ENCODE peak calls at places on chromosome 3, in nine cellular contexts. A is G401; B is stimulated activated naive CD4-positive, alpha-beta T cell; W is astrocyte of the spinal cord; T is HL-60; H is NCI-H1105; I is upper lobe of left lung; Z is activated CD8-positive, alpha-beta memory T cell treated with anti-CD3 and anti-CD28 coated beads for 24 hours; E is SW480. X is an unnamed sample.

GRCh38 chr3:32002536-32003368 is 21.2 kb downstream of the ZNF860 start:
- DNase-seq in A (no peak), B (no peak), W (peak; percentile 36), T (peak; percentile 17), H (no peak), I (no peak), Z (no peak), E (no peak), X (no peak)

GRCh38 chr3:33826206-33826605 is 27.8 kb downstream of the PDCD6IP start:
- DNase-seq in A (no peak), B (no peak), W (no peak), T (no peak), H (no peak), I (no peak), Z (no peak), E (no peak), X (no peak)

GRCh38 chr3:12509466-12509865 is 25.2 kb downstream of the TSEN2 start:
- DNase-seq in A (no peak), B (no peak), W (no peak), T (no peak), H (no peak), I (no peak), Z (no peak), E (no peak), X (no peak)

GRCh38 chr3:64048631-64049061 is 25.4 kb upstream of the PSMD6 start:
- DNase-seq in A (no peak), B (no peak), W (peak; percentile 43), T (peak; percentile 60), H (no peak), I (no peak), Z (no peak), E (no peak), X (no peak)

GRCh38 chr3:129289201-129289921 is 10.7 kb downstream of the HMCES start:
- DNase-seq in A (no peak), B (no peak), W (no peak), T (no peak), H (no peak), I (no peak), Z (no peak), E (no peak), X (no peak)

GRCh38 chr3:132292062-132292461 is 25.1 kb upstream of the ACP3 start:
- DNase-seq in A (no peak), B (no peak), W (no peak), T (no peak), H (no peak), I (peak; percentile 11), Z (no peak), E (no peak), X (no peak)

GRCh38 chr3:48038971-48039481 is 22.8 kb upstream of the MAP4 start:
- DNase-seq in A (no peak), B (no peak), W (no peak), T (no peak), H (no peak), I (no peak), Z (no peak), E (no peak), X (no peak)

GRCh38 chr3:132283440-132283839 is 33.8 kb upstream of the ACP3 start:
- DNase-seq in A (peak; percentile 3), B (no peak), W (peak; percentile 6), T (peak; percentile 96), H (no peak), I (no peak), Z (no peak), E (no peak), X (no peak)

GRCh38 chr3:175108613-175109151 is 249.5 kb downstream of the NAALADL2 start:
- DNase-seq in A (no peak), B (no peak), W (no peak), T (no peak), H (no peak), I (no peak), Z (no peak), E (no peak), X (no peak)

GRCh38 chr3:64909011-64909410 is 221.2 kb upstream of the ADAMTS9 start:
- DNase-seq in A (no peak), B (no peak), W (no peak), T (no peak), H (no peak), I (no peak), Z (no peak), E (no peak), X (no peak)

GRCh38 chr3:5197022-5197421 is 9.5 kb downstream of the EDEM1 start:
- DNase-seq in A (no peak), B (no peak), W (no peak), T (no peak), H (no peak), I (no peak), Z (no peak), E (no peak), X (no peak)

X was measured in suprapubic skin.